ENCODE peak calls at places on chromosomes 11 and 22, in ten cellular contexts. H is A549; D is upper lobe of right lung; S is activated naive CD8-positive, alpha-beta T cell treated with anti-CD3 and anti-CD28 coated beads, Interleukin-2, amount 10 ng/mL, durations not matched to agents 7 days and 5 days; M is gastroesophageal sphincter; E is Right ventricle myocardium superior; F is left lung; T is pancreas; W is activated CD8-positive, alpha-beta memory T cell treated with anti-CD3 and anti-CD28 coated beads, Interleukin-2, amount 10 ng/mL, durations not matched to agents 7 days and 5 days; U is T-helper 17 cell. A is an unnamed sample.

GRCh38 chr22:42443240-42444059 is 11.2 kb upstream of the NFAM1 start:
- ATAC-seq in D (peak; percentile 3), W (no peak), T (peak; percentile 9), M (no peak), H (peak; percentile 15), S (no peak), U (peak; percentile 40), F (no peak), E (peak; percentile 4), A (peak; percentile 9)

GRCh38 chr11:128684582-128685382 is 9.1 kb upstream of the FLI1 start:
- ATAC-seq in U (no peak), F (no peak), S (no peak), E (no peak), W (no peak), H (no peak), D (no peak), M (no peak), T (no peak), A (no peak)

GRCh38 chr11:63783925-63784592 is 15.5 kb upstream of the ZFTA start:
- ATAC-seq in D (peak; percentile 76), S (no peak), E (no peak), W (no peak), M (no peak), F (peak; percentile 76), T (peak; percentile 38), H (peak; percentile 63), U (no peak), A (no peak)

GRCh38 chr11:69086152-69086551 is 37.4 kb downstream of the TPCN2 start:
- ATAC-seq in W (no peak), S (no peak), T (no peak), U (no peak), M (peak; percentile 79), E (no peak), D (no peak), H (no peak), F (no peak), A (no peak)

GRCh38 chr11:31887180-31887579 is 76.1 kb upstream of the PAX6 start:
- ATAC-seq in M (no peak), T (no peak), F (no peak), H (no peak), W (no peak), U (no peak), D (no peak), E (no peak), S (no peak), A (no peak)

GRCh38 chr22:36548606-36549005 is 19.6 kb upstream of the EIF3D start:
- ATAC-seq in D (no peak), W (no peak), M (no peak), H (no peak), U (no peak), F (peak; percentile 33), S (no peak), T (no peak), E (peak; percentile 38), A (peak; percentile 33)

GRCh38 chr11:112213753-112214152 is 12.5 kb upstream of the PTS start:
- ATAC-seq in S (no peak), W (no peak), T (no peak), E (peak; percentile 33), F (no peak), M (no peak), U (no peak), H (no peak), D (no peak), A (no peak)

GRCh38 chr11:115623021-115623451 is 118.8 kb upstream of the CADM1 start:
- ATAC-seq in S (no peak), E (peak; percentile 97), M (peak; percentile 85), H (peak; percentile 81), F (peak; percentile 80), D (peak; percentile 68), U (no peak), T (no peak), W (no peak), A (peak; percentile 62)

GRCh38 chr11:118238947-118239346 is 13.2 kb downstream of the MPZL3 start:
- ATAC-seq in D (peak; percentile 34), H (no peak), W (peak; percentile 4), U (peak; percentile 4), M (no peak), T (no peak), S (peak; percentile 15), F (peak; percentile 19), E (no peak), A (peak; percentile 7)

GRCh38 chr11:75954039-75954438 is 139.0 kb downstream of the UVRAG start:
- ATAC-seq in D (no peak), H (peak; percentile 41), M (no peak), T (no peak), F (no peak), W (no peak), U (no peak), E (no peak), S (no peak), A (no peak)

GRCh38 chr11:64165482-64165841 is 451 bp downstream of the MACROD1 start:
- ATAC-seq in T (peak; percentile 16), S (peak; percentile 13), M (peak; percentile 6), E (peak; percentile 45), D (peak; percentile 18), U (peak; percentile 11), H (peak; percentile 54), W (peak; percentile 13), F (peak; percentile 2), A (peak; percentile 2)

GRCh38 chr22:38193580-38193979 is 8.2 kb upstream of the MAFF start:
- ATAC-seq in U (no peak), H (no peak), S (no peak), M (peak; percentile 30), W (no peak), D (peak; percentile 35), E (peak; percentile 57), F (peak; percentile 41), T (no peak), A (no peak)

GRCh38 chr11:68033708-68034045 is 3.2 kb downstream of the NDUFS8 start:
- ATAC-seq in T (no peak), W (no peak), F (no peak), M (no peak), U (no peak), S (no peak), D (no peak), E (peak; percentile 37), H (no peak), A (no peak)